ENCODE peak calls at places on chromosomes 13 and 19, in ten cellular contexts. E, R, B, K, D, Z, W, S, M and T are unnamed samples.

GRCh38 chr13:36353001-36353400 is 6.8 kb upstream of the SPART start:
- DNase-seq in D (peak; percentile 64), S (no peak), E (no peak), R (no peak), M (no peak), Z (peak; percentile 73), W (no peak), B (no peak), K (no peak), T (no peak)

GRCh38 chr13:97386832-97387486 is 47.0 kb upstream of the RAP2A start:
- DNase-seq in B (no peak), Z (peak; percentile 25), E (no peak), M (no peak), W (no peak), R (no peak), S (no peak), K (no peak), D (peak; percentile 5), T (no peak)

GRCh38 chr19:45613926-45614725 is 12.1 kb upstream of the GPR4 start:
- DNase-seq in K (peak; percentile 93), S (peak; percentile 61), Z (peak; percentile 96), E (no peak), M (no peak), R (peak; percentile 31), B (peak; percentile 60), W (no peak), D (peak; percentile 91), T (no peak)

GRCh38 chr13:78420814-78421213 is 182.5 kb downstream of the POU4F1 start:
- DNase-seq in M (no peak), K (no peak), W (no peak), S (no peak), D (no peak), R (no peak), E (no peak), Z (no peak), B (no peak), T (no peak)

GRCh38 chr13:74047925-74048324 is 86.3 kb downstream of the KLF12 start:
- DNase-seq in K (no peak), Z (peak; percentile 14), B (no peak), R (peak; percentile 28), E (no peak), D (peak; percentile 35), S (peak; percentile 35), M (no peak), W (no peak), T (no peak)

GRCh38 chr13:72726721-72727416 is 560 bp downstream of the MZT1 start:
- DNase-seq in E (peak; percentile 70), W (peak; percentile 60), D (peak; percentile 24), Z (peak; percentile 23), B (no peak), R (peak; percentile 29), S (peak; percentile 74), M (no peak), K (peak; percentile 6), T (peak; percentile 90)

GRCh38 chr13:39786091-39786490 is 130.6 kb downstream of the COG6 start:
- DNase-seq in Z (no peak), S (no peak), R (no peak), M (no peak), K (no peak), D (no peak), B (no peak), W (no peak), E (no peak), T (no peak)

GRCh38 chr19:8641908-8642547 is 11.6 kb downstream of the NFILZ start:
- DNase-seq in R (no peak), S (no peak), K (peak; percentile 75), B (no peak), M (no peak), W (no peak), D (peak; percentile 58), Z (peak; percentile 90), E (no peak), T (no peak)

GRCh38 chr19:42102877-42103276 is 26.9 kb downstream of the ZNF574 start:
- DNase-seq in K (no peak), B (no peak), E (no peak), W (no peak), M (no peak), S (no peak), Z (no peak), D (no peak), R (no peak), T (no peak)

GRCh38 chr19:3655402-3656072 is 28.9 kb upstream of the CACTIN start:
- DNase-seq in E (no peak), M (no peak), B (peak; percentile 52), Z (peak; percentile 85), S (no peak), R (peak; percentile 33), K (peak; percentile 94), D (peak; percentile 96), W (no peak), T (no peak)

GRCh38 chr13:29746167-29746677 is 104.2 kb downstream of the UBL3 start:
- DNase-seq in W (no peak), K (no peak), E (no peak), Z (no peak), M (no peak), R (no peak), S (no peak), D (no peak), B (no peak), T (no peak)

GRCh38 chr13:78603240-78603947 is at the start of gene POU4F1:
- DNase-seq in S (peak; percentile 82), Z (no peak), D (peak; percentile 11), B (no peak), E (peak; percentile 83), M (peak; percentile 95), K (no peak), R (no peak), W (peak; percentile 93), T (peak; percentile 77)

DNA sequence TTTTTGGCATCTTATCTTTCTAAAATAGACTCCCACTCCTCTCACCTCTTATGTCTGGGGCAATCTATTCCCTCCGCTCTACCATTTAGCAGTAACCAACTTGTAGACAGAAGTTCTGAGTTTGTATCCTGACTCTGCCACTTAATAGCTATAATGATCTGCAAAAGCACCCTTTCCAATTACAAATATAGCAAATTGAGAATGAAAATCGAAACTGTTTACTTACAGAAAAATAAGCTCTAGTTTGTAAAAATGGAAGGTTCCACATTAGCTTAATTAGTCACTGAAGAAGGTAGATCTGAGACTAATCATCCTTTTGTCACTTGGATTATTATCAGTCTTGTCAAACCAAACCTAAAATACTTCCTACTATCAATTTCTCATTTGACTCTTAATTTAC is 409.3 kb downstream of the DIAPH3 start:
- DNase-seq in K (no peak), B (no peak), S (no peak), R (no peak), Z (no peak), M (no peak), W (no peak), D (no peak), E (no peak), T (no peak)
- TF ChIP-seq CTCF in K (no peak), B (no peak), S (no peak), R (no peak), Z (no peak), M (no peak), W (no peak), D (no peak), E (no peak), T (no peak)

DNA sequence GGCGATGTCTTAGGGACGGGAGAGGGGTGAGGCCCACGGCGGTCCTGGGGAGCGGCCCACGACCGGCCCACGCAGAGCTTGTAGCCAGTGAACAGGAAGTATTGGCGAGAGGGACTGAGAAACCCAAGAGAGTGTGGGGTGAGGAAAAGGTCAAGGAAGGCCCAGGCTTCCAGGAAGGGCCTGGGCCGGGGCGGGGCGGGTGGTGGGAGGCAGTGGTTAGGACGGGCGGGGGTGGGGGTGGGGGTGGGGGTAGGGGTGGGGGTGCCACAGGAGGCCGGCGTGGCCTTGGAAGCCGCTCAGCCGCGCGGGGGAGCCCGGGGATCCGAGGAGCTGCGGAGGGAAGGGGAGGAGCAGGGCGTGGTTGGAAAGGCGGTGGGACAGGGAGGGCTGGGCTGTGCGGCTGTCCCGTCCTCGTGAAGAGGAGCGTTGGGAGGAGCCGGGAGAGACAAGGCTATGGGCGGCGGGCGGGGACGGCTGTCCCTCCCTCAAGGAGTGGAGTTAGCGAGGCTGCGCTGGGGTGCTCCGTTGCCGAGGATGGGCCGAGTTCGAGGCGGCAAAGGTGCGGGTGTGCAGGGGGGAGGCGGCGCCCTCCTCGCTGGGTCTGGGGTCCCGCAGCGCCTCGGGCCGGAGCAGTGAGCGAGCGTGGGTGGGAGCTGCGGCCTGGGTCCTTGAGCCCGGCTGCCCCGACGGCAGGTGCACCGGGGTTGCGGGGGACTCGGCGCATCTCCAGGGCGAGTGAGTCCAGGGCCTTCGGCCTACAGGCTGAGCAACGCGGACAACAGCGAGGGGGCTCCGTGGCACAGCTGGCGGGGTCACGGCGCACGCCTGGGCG is 254.4 kb upstream of the SGCG start:
- DNase-seq in M (peak; percentile 92), K (no peak), D (peak; percentile 40), E (peak; percentile 60), S (peak; percentile 76), R (no peak), W (peak; percentile 79), Z (no peak), B (peak; percentile 5), T (no peak)
- TF ChIP-seq CTCF in M (no peak), K (no peak), D (no peak), E (no peak), S (no peak), R (no peak), W (no peak), Z (no peak), B (no peak), T (no peak)

GRCh38 chr13:53783466-53783865 is 754.9 kb downstream of the OLFM4 start:
- DNase-seq in R (peak; percentile 60), E (peak; percentile 2), B (no peak), K (no peak), M (peak; percentile 46), D (no peak), Z (no peak), S (no peak), W (no peak), T (no peak)

GRCh38 chr13:53778937-53779336 is 750.3 kb downstream of the OLFM4 start:
- DNase-seq in Z (no peak), S (no peak), K (no peak), D (no peak), R (no peak), W (no peak), M (no peak), E (no peak), B (no peak), T (no peak)

GRCh38 chr13:53784331-53784730 is 755.7 kb downstream of the OLFM4 start:
- DNase-seq in W (no peak), M (no peak), E (no peak), D (no peak), R (no peak), K (no peak), B (no peak), S (no peak), Z (no peak), T (no peak)

GRCh38 chr13:53781941-53782340 is 753.3 kb downstream of the OLFM4 start:
- DNase-seq in Z (no peak), B (no peak), W (no peak), M (no peak), K (no peak), E (peak; percentile 8), S (no peak), D (no peak), R (no peak), T (no peak)

GRCh38 chr13:53782400-53783030 is 753.9 kb downstream of the OLFM4 start:
- DNase-seq in S (no peak), W (no peak), M (peak; percentile 65), B (no peak), D (peak; percentile 26), K (peak; percentile 63), R (peak; percentile 32), E (peak; percentile 44), Z (peak; percentile 57), T (no peak)
- TF ChIP-seq CTCF in S (peak; percentile 12), W (peak; percentile 80), M (peak; percentile 84), B (peak; percentile 51), D (peak; percentile 36), K (peak; percentile 76), R (peak; percentile 76), E (peak; percentile 66), Z (peak; percentile 75), T (peak; percentile 94)

GRCh38 chr19:50649433-50650391 is at the start of gene C19orf81:
- DNase-seq in Z (no peak), S (no peak), K (no peak), B (no peak), R (no peak), D (no peak), W (peak; percentile 79), M (peak; percentile 93), E (peak; percentile 53), T (no peak)
- TF ChIP-seq CTCF in Z (no peak), S (no peak), K (no peak), B (no peak), R (no peak), D (no peak), W (no peak), M (no peak), E (no peak), T (no peak)